ENCODE peak calls at places on chromosomes 3 and 15, in four cellular contexts. One of them, this sample, is unnamed.

GRCh38 chr15:95894407-95894956 is 436.0 kb upstream of the NR2F2 start:
- DNase-seq in H1: no peak
- DNase-seq in HepG2: no peak
- DNase-seq in GM12878: no peak
- DNase-seq in this sample: no peak

GRCh38 chr15:84987949-84988624 is 6.4 kb downstream of the PDE8A start:
- DNase-seq in H1: no peak
- DNase-seq in HepG2: no peak
- DNase-seq in GM12878: no peak
- DNase-seq in this sample: no peak

GRCh38 chr3:170419301-170420087 is 826 bp downstream of the CLDN11 start:
- DNase-seq in H1: no peak
- DNase-seq in HepG2: no peak
- DNase-seq in GM12878: no peak
- DNase-seq in this sample: no peak

GRCh38 chr3:146431240-146431639 is 38.1 kb downstream of the PLSCR2 start:
- DNase-seq in H1: no peak
- DNase-seq in HepG2: no peak
- DNase-seq in GM12878: no peak
- DNase-seq in this sample: no peak

GRCh38 chr3:139715736-139716135 is 38.0 kb upstream of the NMNAT3 start:
- DNase-seq in H1: no peak
- DNase-seq in HepG2: no peak
- DNase-seq in GM12878: no peak
- DNase-seq in this sample: no peak

GRCh38 chr3:80285370-80285769 is 517.6 kb upstream of the ROBO1 start:
- DNase-seq in H1: no peak
- DNase-seq in HepG2: no peak
- DNase-seq in GM12878: no peak
- DNase-seq in this sample: no peak

GRCh38 chr3:61269460-61269859 is 18.2 kb upstream of the FHIT start:
- DNase-seq in H1: no peak
- DNase-seq in HepG2: no peak
- DNase-seq in GM12878: no peak
- DNase-seq in this sample: no peak

GRCh38 chr3:46163551-46163981 is 44.5 kb downstream of the CCR1 start:
- DNase-seq in H1: no peak
- DNase-seq in HepG2: no peak
- DNase-seq in GM12878: no peak
- DNase-seq in this sample: peak; percentile 33

GRCh38 chr3:57822686-57823085 is 66.6 kb downstream of the SLMAP start:
- DNase-seq in H1: no peak
- DNase-seq in HepG2: no peak
- DNase-seq in GM12878: no peak
- DNase-seq in this sample: no peak

GRCh38 chr15:88954431-88955277 is 41.5 kb upstream of the MFGE8 start:
- DNase-seq in H1: no peak
- DNase-seq in HepG2: no peak
- DNase-seq in GM12878: no peak
- DNase-seq in this sample: no peak

GRCh38 chr3:58022490-58022889 is 14.3 kb downstream of the FLNB start:
- DNase-seq in H1: no peak
- DNase-seq in HepG2: no peak
- DNase-seq in GM12878: no peak
- DNase-seq in this sample: no peak

GRCh38 chr3:149080699-149081091 is 5.6 kb downstream of the HLTF start:
- DNase-seq in H1: no peak
- DNase-seq in HepG2: no peak
- DNase-seq in GM12878: no peak
- DNase-seq in this sample: no peak

GRCh38 chr3:188164248-188164687 is 10.3 kb downstream of the LPP start:
- DNase-seq in H1: no peak
- DNase-seq in HepG2: peak; percentile 40
- DNase-seq in GM12878: no peak
- DNase-seq in this sample: peak; percentile 62

GRCh38 chr3:27319847-27320526 is 49.2 kb downstream of the NEK10 start:
- DNase-seq in H1: no peak
- DNase-seq in HepG2: no peak
- DNase-seq in GM12878: no peak
- DNase-seq in this sample: no peak

GRCh38 chr3:170735821-170736220 is 134.2 kb downstream of the RPL22L1 start:
- DNase-seq in H1: no peak
- DNase-seq in HepG2: no peak
- DNase-seq in GM12878: no peak
- DNase-seq in this sample: no peak

GRCh38 chr3:146280859-146281258 is 30.0 kb upstream of the PLSCR4 start:
- DNase-seq in H1: no peak
- DNase-seq in HepG2: no peak
- DNase-seq in GM12878: no peak
- DNase-seq in this sample: no peak

GRCh38 chr3:14152233-14152962 is 26.0 kb downstream of the XPC start:
- DNase-seq in H1: no peak
- DNase-seq in HepG2: no peak
- DNase-seq in GM12878: no peak
- DNase-seq in this sample: no peak

GRCh38 chr3:128649264-128649663 is 1.4 kb downstream of the RPN1 start:
- DNase-seq in H1: no peak
- DNase-seq in HepG2: no peak
- DNase-seq in GM12878: no peak
- DNase-seq in this sample: no peak

GRCh38 chr15:39110746-39111145 is 470.1 kb upstream of the THBS1 start:
- DNase-seq in H1: no peak
- DNase-seq in HepG2: no peak
- DNase-seq in GM12878: no peak
- DNase-seq in this sample: no peak

GRCh38 chr15:43505723-43506122 is 11.7 kb upstream of the MAP1A start:
- DNase-seq in H1: no peak
- DNase-seq in HepG2: no peak
- DNase-seq in GM12878: no peak
- DNase-seq in this sample: no peak

GRCh38 chr3:105876745-105877624 is 8.2 kb upstream of the CBLB start:
- DNase-seq in H1: no peak
- DNase-seq in HepG2: no peak
- DNase-seq in GM12878: no peak
- DNase-seq in this sample: no peak

GRCh38 chr3:192133271-192133670 is 594.1 kb downstream of the FGF12 start:
- DNase-seq in H1: no peak
- DNase-seq in HepG2: no peak
- DNase-seq in GM12878: no peak
- DNase-seq in this sample: no peak

GRCh38 chr3:185758912-185759311 is 65.9 kb downstream of the IGF2BP2 start:
- DNase-seq in H1: no peak
- DNase-seq in HepG2: peak; percentile 44
- DNase-seq in GM12878: no peak
- DNase-seq in this sample: no peak

GRCh38 chr3:185733980-185734724 is 90.7 kb downstream of the IGF2BP2 start:
- DNase-seq in H1: no peak
- DNase-seq in HepG2: peak; percentile 63
- DNase-seq in GM12878: no peak
- DNase-seq in this sample: peak; percentile 83

GRCh38 chr3:162353414-162353813 is 856.8 kb downstream of the OTOL1 start:
- DNase-seq in H1: no peak
- DNase-seq in HepG2: no peak
- DNase-seq in GM12878: no peak
- DNase-seq in this sample: no peak

GRCh38 chr3:62771331-62772097 is 103.7 kb downstream of the CADPS start:
- DNase-seq in H1: no peak
- DNase-seq in HepG2: peak; percentile 35
- DNase-seq in GM12878: no peak
- DNase-seq in this sample: no peak

GRCh38 chr3:133474251-133474801 is 74.5 kb downstream of the BFSP2 start:
- DNase-seq in H1: no peak
- DNase-seq in HepG2: no peak
- DNase-seq in GM12878: no peak
- DNase-seq in this sample: no peak

GRCh38 chr3:184688251-184688851 is 23.5 kb downstream of the MAGEF1 start:
- DNase-seq in H1: no peak
- DNase-seq in HepG2: no peak
- DNase-seq in GM12878: no peak
- DNase-seq in this sample: no peak

GRCh38 chr15:67138946-67139855 is 73.8 kb downstream of the SMAD3 start:
- DNase-seq in H1: no peak
- DNase-seq in HepG2: no peak
- DNase-seq in GM12878: no peak
- DNase-seq in this sample: no peak

GRCh38 chr3:69998759-69999158 is 774 bp upstream of the SAMMSON start:
- DNase-seq in H1: no peak
- DNase-seq in HepG2: no peak
- DNase-seq in GM12878: no peak
- DNase-seq in this sample: no peak

GRCh38 chr3:184526158-184526483 is 35.5 kb upstream of the EPHB3 start:
- DNase-seq in H1: no peak
- DNase-seq in HepG2: no peak
- DNase-seq in GM12878: no peak
- DNase-seq in this sample: no peak

GRCh38 chr15:84961114-84961452 is 20.6 kb upstream of the PDE8A start:
- DNase-seq in H1: no peak
- DNase-seq in HepG2: no peak
- DNase-seq in GM12878: no peak
- DNase-seq in this sample: no peak

GRCh38 chr15:100733088-100733487 is 130.7 kb downstream of the ASB7 start:
- DNase-seq in H1: no peak
- DNase-seq in HepG2: no peak
- DNase-seq in GM12878: no peak
- DNase-seq in this sample: no peak

GRCh38 chr3:135078283-135078682 is 283.2 kb downstream of the EPHB1 start:
- DNase-seq in H1: no peak
- DNase-seq in HepG2: no peak
- DNase-seq in GM12878: no peak
- DNase-seq in this sample: no peak

GRCh38 chr3:135081451-135082434 is 286.7 kb downstream of the EPHB1 start:
- DNase-seq in H1: no peak
- DNase-seq in HepG2: no peak
- DNase-seq in GM12878: no peak
- DNase-seq in this sample: no peak

GRCh38 chr3:135072431-135072830 is 277.4 kb downstream of the EPHB1 start:
- DNase-seq in H1: no peak
- DNase-seq in HepG2: no peak
- DNase-seq in GM12878: no peak
- DNase-seq in this sample: no peak

GRCh38 chr3:135075157-135075556 is 280.1 kb downstream of the EPHB1 start:
- DNase-seq in H1: no peak
- DNase-seq in HepG2: no peak
- DNase-seq in GM12878: no peak
- DNase-seq in this sample: no peak

DNA sequence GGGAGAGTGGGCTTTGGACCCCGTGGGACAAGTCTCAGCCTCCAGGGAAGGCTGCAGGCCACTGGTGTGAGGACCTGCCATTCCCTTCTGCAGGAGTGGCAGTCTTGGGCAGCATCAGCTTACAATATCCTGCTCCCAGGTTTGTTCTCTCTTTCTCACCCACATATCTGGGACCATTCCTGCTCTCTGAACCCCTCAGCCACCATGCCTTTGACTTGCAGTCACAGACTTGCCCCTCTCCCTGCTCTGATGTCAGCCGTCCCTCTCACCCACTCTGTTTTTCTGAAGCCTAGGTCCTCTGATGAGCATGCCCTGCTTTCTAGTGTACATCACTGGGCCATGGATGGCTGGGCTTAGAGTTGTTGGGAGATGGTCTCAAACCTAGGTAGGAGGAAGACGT is 282.1 kb downstream of the EPHB1 start:
- DNase-seq in H1: no peak
- DNase-seq in HepG2: no peak
- DNase-seq in GM12878: no peak
- DNase-seq in this sample: no peak
- TF ChIP-seq SRF in H1: no peak
- TF ChIP-seq SRF in HepG2: no peak
- TF ChIP-seq SRF in GM12878: no peak
- TF ChIP-seq SRF in this sample: no peak

DNA sequence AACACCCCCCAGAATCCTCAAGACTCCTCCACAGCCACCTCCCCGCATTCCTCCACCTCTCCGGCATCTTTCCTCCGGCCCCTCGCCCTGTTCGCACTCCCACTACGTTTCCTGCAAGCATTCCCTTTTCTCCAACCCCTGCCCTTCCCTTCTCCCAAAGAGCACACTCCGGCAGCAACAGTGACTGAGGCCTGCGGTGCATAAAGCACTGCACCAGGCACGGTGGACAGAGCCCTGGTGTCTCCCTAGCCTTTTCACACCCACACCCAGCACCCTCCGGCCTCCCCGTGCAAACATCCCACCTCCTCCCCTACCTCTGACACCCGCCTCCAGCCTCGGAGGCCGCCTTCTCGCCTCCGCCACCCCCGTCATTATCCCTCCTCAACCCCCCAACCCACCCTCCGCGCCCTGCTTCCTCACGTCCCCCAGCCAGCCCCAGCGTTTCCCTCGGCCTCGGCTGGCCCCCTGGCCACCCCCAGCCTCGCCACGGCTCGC is 577 bp downstream of the ZNF148 start:
- DNase-seq in H1: no peak
- DNase-seq in HepG2: peak; percentile 43
- DNase-seq in GM12878: no peak
- DNase-seq in this sample: no peak
- TF ChIP-seq SRF in H1: no peak
- TF ChIP-seq SRF in HepG2: no peak
- TF ChIP-seq SRF in GM12878: no peak
- TF ChIP-seq SRF in this sample: no peak

GRCh38 chr15:77731067-77731466 is 98.4 kb upstream of the LINGO1 start:
- DNase-seq in H1: no peak
- DNase-seq in HepG2: no peak
- DNase-seq in GM12878: no peak
- DNase-seq in this sample: no peak
- TF ChIP-seq SRF in H1: no peak
- TF ChIP-seq SRF in HepG2: no peak
- TF ChIP-seq SRF in GM12878: no peak
- TF ChIP-seq SRF in this sample: no peak

DNA sequence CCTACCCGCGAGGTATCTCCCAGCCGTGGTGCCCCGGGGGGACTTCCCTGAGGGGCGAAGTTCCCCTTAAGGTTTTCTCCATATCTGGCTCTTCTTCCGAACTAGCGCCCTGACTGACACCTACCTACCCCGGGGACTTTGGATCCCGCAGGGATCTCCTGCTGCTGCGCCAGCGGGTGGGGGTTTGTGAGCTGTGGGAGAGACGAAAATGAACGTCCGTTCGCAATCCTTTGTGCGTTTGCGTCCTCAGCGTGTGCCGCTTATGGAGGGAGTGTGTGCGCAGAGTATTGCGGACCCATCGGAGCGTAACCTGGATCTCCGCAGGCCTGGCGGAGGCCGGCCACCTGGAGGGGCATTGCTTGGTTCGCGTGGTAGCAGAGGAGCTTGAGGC is 558 bp downstream of the FBXO22 start:
- DNase-seq in H1: no peak
- DNase-seq in HepG2: peak; percentile 43
- DNase-seq in GM12878: no peak
- DNase-seq in this sample: no peak
- TF ChIP-seq SRF in H1: no peak
- TF ChIP-seq SRF in HepG2: no peak
- TF ChIP-seq SRF in GM12878: no peak
- TF ChIP-seq SRF in this sample: no peak